ENCODE peak calls at places on chromosome 18, in nine cellular contexts. One of them, this sample, is unnamed.

GRCh38 chr18:71529708-71530303 is 1014.3 kb downstream of the CBLN2 start:
- DNase-seq in sigmoid colon: no peak
- DNase-seq in spleen: no peak
- DNase-seq in HCT116: no peak
- DNase-seq in breast epithelium: no peak
- DNase-seq in Peyer's patch: no peak
- DNase-seq in tibial nerve: no peak
- DNase-seq in heart left ventricle: no peak
- DNase-seq in right lobe of liver: no peak
- DNase-seq in this sample: no peak

GRCh38 chr18:26215247-26215970 is 10.8 kb upstream of the TAF4B start:
- DNase-seq in breast epithelium: no peak
- DNase-seq in spleen: no peak
- DNase-seq in tibial nerve: no peak
- DNase-seq in HCT116: no peak
- DNase-seq in heart left ventricle: no peak
- DNase-seq in sigmoid colon: no peak
- DNase-seq in Peyer's patch: peak; percentile 77
- DNase-seq in right lobe of liver: no peak
- DNase-seq in this sample: no peak

GRCh38 chr18:80241919-80242777 is 5.2 kb downstream of the PARD6G start:
- DNase-seq in right lobe of liver: no peak
- DNase-seq in HCT116: no peak
- DNase-seq in breast epithelium: no peak
- DNase-seq in Peyer's patch: no peak
- DNase-seq in spleen: no peak
- DNase-seq in heart left ventricle: no peak
- DNase-seq in tibial nerve: no peak
- DNase-seq in sigmoid colon: no peak
- DNase-seq in this sample: no peak

GRCh38 chr18:23568265-23568664 is 18.0 kb downstream of the NPC1 start:
- DNase-seq in breast epithelium: no peak
- DNase-seq in spleen: no peak
- DNase-seq in heart left ventricle: no peak
- DNase-seq in Peyer's patch: no peak
- DNase-seq in right lobe of liver: no peak
- DNase-seq in HCT116: no peak
- DNase-seq in sigmoid colon: no peak
- DNase-seq in tibial nerve: no peak
- DNase-seq in this sample: no peak

GRCh38 chr18:10381951-10382350 is 72.5 kb upstream of the APCDD1 start:
- DNase-seq in right lobe of liver: no peak
- DNase-seq in heart left ventricle: no peak
- DNase-seq in HCT116: no peak
- DNase-seq in Peyer's patch: no peak
- DNase-seq in breast epithelium: no peak
- DNase-seq in tibial nerve: no peak
- DNase-seq in sigmoid colon: no peak
- DNase-seq in spleen: no peak
- DNase-seq in this sample: no peak

GRCh38 chr18:80070825-80071224 is 36.6 kb downstream of the RBFA start:
- DNase-seq in HCT116: no peak
- DNase-seq in heart left ventricle: no peak
- DNase-seq in right lobe of liver: no peak
- DNase-seq in Peyer's patch: no peak
- DNase-seq in sigmoid colon: no peak
- DNase-seq in tibial nerve: no peak
- DNase-seq in spleen: no peak
- DNase-seq in breast epithelium: no peak
- DNase-seq in this sample: no peak

GRCh38 chr18:23526516-23527063 is 23.3 kb downstream of the RMC1 start:
- DNase-seq in right lobe of liver: no peak
- DNase-seq in Peyer's patch: no peak
- DNase-seq in HCT116: no peak
- DNase-seq in breast epithelium: no peak
- DNase-seq in tibial nerve: no peak
- DNase-seq in sigmoid colon: no peak
- DNase-seq in spleen: no peak
- DNase-seq in heart left ventricle: no peak
- DNase-seq in this sample: no peak

GRCh38 chr18:23317975-23318675 is 135.0 kb upstream of the RIOK3 start:
- DNase-seq in heart left ventricle: no peak
- DNase-seq in Peyer's patch: no peak
- DNase-seq in right lobe of liver: no peak
- DNase-seq in sigmoid colon: no peak
- DNase-seq in tibial nerve: no peak
- DNase-seq in HCT116: no peak
- DNase-seq in spleen: no peak
- DNase-seq in breast epithelium: no peak
- DNase-seq in this sample: no peak

GRCh38 chr18:9741821-9742541 is 33.9 kb downstream of the RAB31 start:
- DNase-seq in breast epithelium: no peak
- DNase-seq in tibial nerve: no peak
- DNase-seq in HCT116: no peak
- DNase-seq in sigmoid colon: no peak
- DNase-seq in heart left ventricle: no peak
- DNase-seq in Peyer's patch: peak; percentile 45
- DNase-seq in right lobe of liver: no peak
- DNase-seq in spleen: peak; percentile 69
- DNase-seq in this sample: peak; percentile 73

GRCh38 chr18:46632401-46633089 is 24.5 kb downstream of the LOXHD1 start:
- DNase-seq in tibial nerve: no peak
- DNase-seq in heart left ventricle: no peak
- DNase-seq in right lobe of liver: no peak
- DNase-seq in sigmoid colon: no peak
- DNase-seq in HCT116: peak; percentile 53
- DNase-seq in Peyer's patch: no peak
- DNase-seq in breast epithelium: no peak
- DNase-seq in spleen: no peak
- DNase-seq in this sample: no peak

GRCh38 chr18:59729781-59730180 is 32.6 kb upstream of the CCBE1 start:
- DNase-seq in HCT116: no peak
- DNase-seq in right lobe of liver: no peak
- DNase-seq in Peyer's patch: no peak
- DNase-seq in heart left ventricle: no peak
- DNase-seq in tibial nerve: no peak
- DNase-seq in breast epithelium: no peak
- DNase-seq in spleen: no peak
- DNase-seq in sigmoid colon: no peak
- DNase-seq in this sample: no peak

GRCh38 chr18:45967007-45967706 is at the start of gene EPG5:
- DNase-seq in HCT116: peak; percentile 94
- DNase-seq in Peyer's patch: peak; percentile 98
- DNase-seq in tibial nerve: peak; percentile 86
- DNase-seq in heart left ventricle: peak; percentile 96
- DNase-seq in right lobe of liver: peak; percentile 96
- DNase-seq in sigmoid colon: peak; percentile 97
- DNase-seq in spleen: peak; percentile 99
- DNase-seq in breast epithelium: peak; percentile 95
- DNase-seq in this sample: peak; percentile 97

GRCh38 chr18:9859232-9859631 is 26.5 kb upstream of the TXNDC2 start:
- DNase-seq in heart left ventricle: no peak
- DNase-seq in Peyer's patch: no peak
- DNase-seq in right lobe of liver: no peak
- DNase-seq in breast epithelium: no peak
- DNase-seq in sigmoid colon: no peak
- DNase-seq in spleen: no peak
- DNase-seq in HCT116: no peak
- DNase-seq in tibial nerve: no peak
- DNase-seq in this sample: no peak

GRCh38 chr18:24071779-24072178 is 57.2 kb downstream of the TTC39C start:
- DNase-seq in sigmoid colon: no peak
- DNase-seq in heart left ventricle: no peak
- DNase-seq in right lobe of liver: no peak
- DNase-seq in HCT116: no peak
- DNase-seq in tibial nerve: no peak
- DNase-seq in Peyer's patch: no peak
- DNase-seq in breast epithelium: no peak
- DNase-seq in spleen: no peak
- DNase-seq in this sample: no peak

GRCh38 chr18:59455728-59456276 is 96.7 kb upstream of the LMAN1 start:
- DNase-seq in spleen: no peak
- DNase-seq in HCT116: no peak
- DNase-seq in right lobe of liver: peak; percentile 29
- DNase-seq in breast epithelium: no peak
- DNase-seq in sigmoid colon: peak; percentile 78
- DNase-seq in Peyer's patch: no peak
- DNase-seq in tibial nerve: no peak
- DNase-seq in heart left ventricle: no peak
- DNase-seq in this sample: no peak

GRCh38 chr18:51030537-51031258 is 685 bp downstream of the SMAD4 start:
- DNase-seq in tibial nerve: peak; percentile 39
- DNase-seq in HCT116: no peak
- DNase-seq in breast epithelium: peak; percentile 61
- DNase-seq in right lobe of liver: peak; percentile 85
- DNase-seq in spleen: peak; percentile 95
- DNase-seq in Peyer's patch: peak; percentile 87
- DNase-seq in heart left ventricle: peak; percentile 83
- DNase-seq in sigmoid colon: peak; percentile 85
- DNase-seq in this sample: peak; percentile 76

GRCh38 chr18:23311346-23312103 is 141.6 kb upstream of the RIOK3 start:
- DNase-seq in breast epithelium: no peak
- DNase-seq in sigmoid colon: no peak
- DNase-seq in Peyer's patch: no peak
- DNase-seq in spleen: no peak
- DNase-seq in HCT116: no peak
- DNase-seq in right lobe of liver: peak; percentile 46
- DNase-seq in heart left ventricle: peak; percentile 62
- DNase-seq in tibial nerve: peak; percentile 36
- DNase-seq in this sample: no peak

DNA sequence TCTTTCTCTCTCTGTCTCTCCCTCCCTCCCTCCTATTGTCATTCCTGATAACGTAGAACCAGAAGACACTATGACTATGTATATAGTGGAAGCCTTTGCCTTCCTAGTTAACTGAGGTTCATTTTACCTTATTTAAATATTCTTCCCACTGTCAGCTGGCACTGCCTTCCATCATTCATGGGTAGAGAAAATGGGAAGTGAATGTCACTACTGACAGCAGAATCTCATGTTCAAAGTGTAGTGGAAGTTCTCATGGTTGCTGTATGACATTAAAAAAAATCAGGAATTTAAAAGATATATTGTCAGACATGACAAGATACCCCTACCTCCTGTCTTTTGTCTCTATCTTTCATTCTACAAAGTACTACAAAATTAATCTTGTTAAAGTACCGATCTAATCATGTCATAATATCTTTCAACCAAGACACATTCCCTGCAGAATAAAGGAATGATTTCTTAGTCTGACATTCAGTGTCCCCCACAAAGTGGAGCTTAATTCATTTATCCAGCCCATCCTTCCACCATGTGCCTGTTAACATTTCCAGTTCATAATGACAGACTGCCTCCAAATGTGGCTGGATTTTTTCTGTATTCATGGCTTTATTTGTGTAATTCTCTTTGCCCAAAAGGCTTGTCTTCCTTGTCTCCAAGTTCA is 250.1 kb upstream of the CDH20 start:
- DNase-seq in right lobe of liver: no peak
- DNase-seq in sigmoid colon: no peak
- DNase-seq in breast epithelium: no peak
- DNase-seq in HCT116: no peak
- DNase-seq in spleen: no peak
- DNase-seq in Peyer's patch: no peak
- DNase-seq in tibial nerve: no peak
- DNase-seq in heart left ventricle: no peak
- DNase-seq in this sample: no peak
- H3K27ac ChIP-seq in right lobe of liver: no peak overlapping the region
- H3K27ac ChIP-seq in sigmoid colon: no peak overlapping the region
- H3K27ac ChIP-seq in breast epithelium: no peak overlapping the region
- H3K27ac ChIP-seq in HCT116: no peak overlapping the region
- H3K27ac ChIP-seq in spleen: no peak overlapping the region
- H3K27ac ChIP-seq in Peyer's patch: no peak overlapping the region
- H3K27ac ChIP-seq in tibial nerve: no peak overlapping the region
- H3K27ac ChIP-seq in heart left ventricle: no peak overlapping the region
- H3K27ac ChIP-seq in this sample: no peak overlapping the region

GRCh38 chr18:62523631-62524442 is 1.0 kb downstream of the ZCCHC2 start:
- DNase-seq in breast epithelium: peak; percentile 59
- DNase-seq in heart left ventricle: peak; percentile 51
- DNase-seq in right lobe of liver: peak; percentile 56
- DNase-seq in Peyer's patch: peak; percentile 73
- DNase-seq in HCT116: no peak
- DNase-seq in spleen: peak; percentile 93
- DNase-seq in tibial nerve: peak; percentile 22
- DNase-seq in sigmoid colon: peak; percentile 82
- DNase-seq in this sample: peak; percentile 84
- TF ChIP-seq POLR2A in breast epithelium: no peak
- TF ChIP-seq POLR2A in heart left ventricle: no peak
- TF ChIP-seq POLR2A in right lobe of liver: no peak
- TF ChIP-seq POLR2A in Peyer's patch: no peak
- TF ChIP-seq POLR2A in HCT116: no peak
- TF ChIP-seq POLR2A in spleen: no peak
- TF ChIP-seq POLR2A in tibial nerve: no peak
- TF ChIP-seq POLR2A in sigmoid colon: no peak
- TF ChIP-seq POLR2A in this sample: no peak

GRCh38 chr18:29087616-29088246 is 910.8 kb upstream of the CDH2 start:
- DNase-seq in breast epithelium: no peak
- DNase-seq in spleen: no peak
- DNase-seq in right lobe of liver: no peak
- DNase-seq in heart left ventricle: no peak
- DNase-seq in HCT116: no peak
- DNase-seq in tibial nerve: no peak
- DNase-seq in Peyer's patch: no peak
- DNase-seq in sigmoid colon: no peak
- DNase-seq in this sample: no peak
- H3K27ac ChIP-seq in breast epithelium: no peak overlapping the region
- H3K27ac ChIP-seq in spleen: no peak overlapping the region
- H3K27ac ChIP-seq in right lobe of liver: no peak overlapping the region
- H3K27ac ChIP-seq in heart left ventricle: no peak overlapping the region
- H3K27ac ChIP-seq in HCT116: no peak overlapping the region
- H3K27ac ChIP-seq in tibial nerve: no peak overlapping the region
- H3K27ac ChIP-seq in Peyer's patch: no peak overlapping the region
- H3K27ac ChIP-seq in sigmoid colon: no peak overlapping the region
- H3K27ac ChIP-seq in this sample: no peak overlapping the region

GRCh38 chr18:34492652-34493051 is 217.4 kb upstream of the DTNA start:
- DNase-seq in sigmoid colon: no peak
- DNase-seq in HCT116: no peak
- DNase-seq in right lobe of liver: no peak
- DNase-seq in heart left ventricle: no peak
- DNase-seq in Peyer's patch: no peak
- DNase-seq in breast epithelium: no peak
- DNase-seq in tibial nerve: no peak
- DNase-seq in spleen: no peak
- DNase-seq in this sample: no peak

GRCh38 chr18:34494359-34494696 is 215.8 kb upstream of the DTNA start:
- DNase-seq in tibial nerve: no peak
- DNase-seq in spleen: peak; percentile 57
- DNase-seq in right lobe of liver: peak; percentile 33
- DNase-seq in breast epithelium: no peak
- DNase-seq in heart left ventricle: peak; percentile 26
- DNase-seq in sigmoid colon: peak; percentile 59
- DNase-seq in Peyer's patch: no peak
- DNase-seq in HCT116: no peak
- DNase-seq in this sample: no peak

GRCh38 chr18:34493566-34494358 is 216.3 kb upstream of the DTNA start:
- DNase-seq in heart left ventricle: peak; percentile 27
- DNase-seq in HCT116: no peak
- DNase-seq in breast epithelium: peak; percentile 50
- DNase-seq in right lobe of liver: peak; percentile 61
- DNase-seq in tibial nerve: no peak
- DNase-seq in sigmoid colon: peak; percentile 52
- DNase-seq in spleen: peak; percentile 60
- DNase-seq in Peyer's patch: no peak
- DNase-seq in this sample: no peak

GRCh38 chr18:34491719-34492118 is 218.4 kb upstream of the DTNA start:
- DNase-seq in Peyer's patch: no peak
- DNase-seq in tibial nerve: no peak
- DNase-seq in spleen: no peak
- DNase-seq in heart left ventricle: no peak
- DNase-seq in right lobe of liver: no peak
- DNase-seq in sigmoid colon: no peak
- DNase-seq in breast epithelium: no peak
- DNase-seq in HCT116: no peak
- DNase-seq in this sample: no peak

GRCh38 chr18:34493099-34493544 is 217.0 kb upstream of the DTNA start:
- DNase-seq in right lobe of liver: peak; percentile 83
- DNase-seq in Peyer's patch: peak; percentile 50
- DNase-seq in sigmoid colon: peak; percentile 84
- DNase-seq in tibial nerve: peak; percentile 33
- DNase-seq in spleen: peak; percentile 79
- DNase-seq in heart left ventricle: peak; percentile 83
- DNase-seq in HCT116: no peak
- DNase-seq in breast epithelium: peak; percentile 75
- DNase-seq in this sample: peak; percentile 76
- TF ChIP-seq POLR2A in right lobe of liver: no peak
- TF ChIP-seq POLR2A in Peyer's patch: no peak
- TF ChIP-seq POLR2A in sigmoid colon: no peak
- TF ChIP-seq POLR2A in tibial nerve: no peak
- TF ChIP-seq POLR2A in spleen: no peak
- TF ChIP-seq POLR2A in heart left ventricle: no peak
- TF ChIP-seq POLR2A in HCT116: no peak
- TF ChIP-seq POLR2A in breast epithelium: no peak
- TF ChIP-seq POLR2A in this sample: no peak